ENCODE peak calls at places on chromosome 4, in six cellular contexts. One of them, this sample, is unnamed.

GRCh38 chr4:69984030-69984443 is 11.7 kb upstream of the STATH start:
- DNase-seq in GM12878: no peak
- DNase-seq in K562: no peak
- DNase-seq in SK-N-SH: no peak
- DNase-seq in GM23338: peak
- DNase-seq in Panc1: no peak
- DNase-seq in this sample: no peak

GRCh38 chr4:119184128-119184527 is 28.4 kb upstream of the USP53 start:
- DNase-seq in K562: no peak
- DNase-seq in GM12878: no peak
- DNase-seq in SK-N-SH: no peak
- DNase-seq in Panc1: no peak
- DNase-seq in GM23338: no peak
- DNase-seq in this sample: no peak

GRCh38 chr4:37765741-37766140 is 60.7 kb upstream of the PGM2 start:
- DNase-seq in GM23338: no peak
- DNase-seq in Panc1: no peak
- DNase-seq in GM12878: peak
- DNase-seq in K562: no peak
- DNase-seq in SK-N-SH: no peak
- DNase-seq in this sample: no peak

GRCh38 chr4:7513731-7514130 is 79.0 kb upstream of the PSAPL1 start:
- DNase-seq in K562: no peak
- DNase-seq in Panc1: no peak
- DNase-seq in GM23338: no peak
- DNase-seq in GM12878: no peak
- DNase-seq in SK-N-SH: no peak
- DNase-seq in this sample: no peak

GRCh38 chr4:117093581-117093980 is 8.2 kb upstream of the TRAM1L1 start:
- DNase-seq in Panc1: no peak
- DNase-seq in K562: no peak
- DNase-seq in GM12878: no peak
- DNase-seq in GM23338: no peak
- DNase-seq in SK-N-SH: no peak
- DNase-seq in this sample: no peak

GRCh38 chr4:26267087-26267486 is 53.7 kb upstream of the RBPJ start:
- DNase-seq in K562: no peak
- DNase-seq in SK-N-SH: no peak
- DNase-seq in GM12878: no peak
- DNase-seq in Panc1: no peak
- DNase-seq in GM23338: no peak
- DNase-seq in this sample: no peak

GRCh38 chr4:5616331-5616950 is 91.9 kb downstream of the EVC2 start:
- DNase-seq in GM23338: no peak
- DNase-seq in SK-N-SH: no peak
- DNase-seq in GM12878: no peak
- DNase-seq in K562: no peak
- DNase-seq in Panc1: no peak
- DNase-seq in this sample: no peak

GRCh38 chr4:56511098-56511497 is 5.5 kb downstream of the ARL9 start:
- DNase-seq in SK-N-SH: no peak
- DNase-seq in GM12878: no peak
- DNase-seq in K562: no peak
- DNase-seq in GM23338: no peak
- DNase-seq in Panc1: no peak
- DNase-seq in this sample: no peak

GRCh38 chr4:113684534-113685091 is 76.9 kb downstream of the CAMK2D start:
- DNase-seq in SK-N-SH: peak
- DNase-seq in K562: no peak
- DNase-seq in GM23338: peak
- DNase-seq in GM12878: no peak
- DNase-seq in Panc1: no peak
- DNase-seq in this sample: no peak

GRCh38 chr4:109298279-109299010 is 4.0 kb downstream of the COL25A1 start:
- DNase-seq in K562: peak
- DNase-seq in SK-N-SH: peak
- DNase-seq in GM12878: no peak
- DNase-seq in Panc1: no peak
- DNase-seq in GM23338: peak
- DNase-seq in this sample: no peak

GRCh38 chr4:2065106-2065930 is 6.2 kb downstream of the NAT8L start:
- DNase-seq in GM23338: no peak
- DNase-seq in SK-N-SH: peak
- DNase-seq in Panc1: no peak
- DNase-seq in GM12878: no peak
- DNase-seq in K562: no peak
- DNase-seq in this sample: no peak

GRCh38 chr4:124104101-124104500 is 608.4 kb downstream of the ANKRD50 start:
- DNase-seq in Panc1: no peak
- DNase-seq in GM12878: no peak
- DNase-seq in K562: no peak
- DNase-seq in GM23338: no peak
- DNase-seq in SK-N-SH: no peak
- DNase-seq in this sample: no peak

GRCh38 chr4:41299486-41299885 is 42.8 kb downstream of the UCHL1 start:
- DNase-seq in GM12878: no peak
- DNase-seq in Panc1: no peak
- DNase-seq in K562: no peak
- DNase-seq in SK-N-SH: no peak
- DNase-seq in GM23338: no peak
- DNase-seq in this sample: no peak
- TF ChIP-seq POLR2AphosphoS5 in GM12878: no peak
- TF ChIP-seq POLR2AphosphoS5 in Panc1: no peak
- TF ChIP-seq POLR2AphosphoS5 in K562: no peak
- TF ChIP-seq POLR2AphosphoS5 in SK-N-SH: no peak
- TF ChIP-seq POLR2AphosphoS5 in GM23338: no peak
- TF ChIP-seq POLR2AphosphoS5 in this sample: no peak

GRCh38 chr4:152185786-152186540 is 349.9 kb downstream of the FBXW7 start:
- DNase-seq in SK-N-SH: no peak
- DNase-seq in Panc1: no peak
- DNase-seq in GM23338: no peak
- DNase-seq in K562: no peak
- DNase-seq in GM12878: no peak
- DNase-seq in this sample: peak
- TF ChIP-seq REST in SK-N-SH: no peak
- TF ChIP-seq REST in Panc1: no peak
- TF ChIP-seq REST in GM23338: no peak
- TF ChIP-seq REST in K562: no peak
- TF ChIP-seq REST in GM12878: no peak
- TF ChIP-seq REST in this sample: no peak

GRCh38 chr4:30555778-30556177 is 164.4 kb upstream of the PCDH7 start:
- DNase-seq in K562: no peak
- DNase-seq in SK-N-SH: no peak
- DNase-seq in GM23338: no peak
- DNase-seq in Panc1: no peak
- DNase-seq in GM12878: no peak
- DNase-seq in this sample: no peak
- TF ChIP-seq POLR2AphosphoS5 in K562: no peak
- TF ChIP-seq POLR2AphosphoS5 in SK-N-SH: no peak
- TF ChIP-seq POLR2AphosphoS5 in GM23338: no peak
- TF ChIP-seq POLR2AphosphoS5 in Panc1: no peak
- TF ChIP-seq POLR2AphosphoS5 in GM12878: no peak
- TF ChIP-seq POLR2AphosphoS5 in this sample: no peak

GRCh38 chr4:47686294-47686872 is 151.5 kb downstream of the CORIN start:
- DNase-seq in GM12878: peak
- DNase-seq in Panc1: no peak
- DNase-seq in GM23338: peak
- DNase-seq in K562: peak
- DNase-seq in SK-N-SH: peak
- DNase-seq in this sample: peak
- TF ChIP-seq REST in GM12878: no peak
- TF ChIP-seq REST in Panc1: no peak
- TF ChIP-seq REST in GM23338: no peak
- TF ChIP-seq REST in K562: no peak
- TF ChIP-seq REST in SK-N-SH: no peak
- TF ChIP-seq REST in this sample: no peak

GRCh38 chr4:112297495-112297894 is 326 bp downstream of the ALPK1 start:
- DNase-seq in GM23338: no peak
- DNase-seq in K562: no peak
- DNase-seq in SK-N-SH: no peak
- DNase-seq in Panc1: no peak
- DNase-seq in GM12878: no peak
- DNase-seq in this sample: no peak

GRCh38 chr4:112302320-112303274 is 5.4 kb downstream of the ALPK1 start:
- DNase-seq in K562: no peak
- DNase-seq in SK-N-SH: no peak
- DNase-seq in GM12878: no peak
- DNase-seq in Panc1: no peak
- DNase-seq in GM23338: no peak
- DNase-seq in this sample: no peak

GRCh38 chr4:112296949-112297483 is at the start of gene ALPK1:
- DNase-seq in K562: no peak
- DNase-seq in SK-N-SH: peak
- DNase-seq in Panc1: no peak
- DNase-seq in GM12878: no peak
- DNase-seq in GM23338: no peak
- DNase-seq in this sample: peak
- TF ChIP-seq POLR2AphosphoS5 in K562: no peak
- TF ChIP-seq POLR2AphosphoS5 in SK-N-SH: peak
- TF ChIP-seq POLR2AphosphoS5 in Panc1: no peak
- TF ChIP-seq POLR2AphosphoS5 in GM12878: peak
- TF ChIP-seq POLR2AphosphoS5 in GM23338: no peak
- TF ChIP-seq POLR2AphosphoS5 in this sample: no peak

DNA sequence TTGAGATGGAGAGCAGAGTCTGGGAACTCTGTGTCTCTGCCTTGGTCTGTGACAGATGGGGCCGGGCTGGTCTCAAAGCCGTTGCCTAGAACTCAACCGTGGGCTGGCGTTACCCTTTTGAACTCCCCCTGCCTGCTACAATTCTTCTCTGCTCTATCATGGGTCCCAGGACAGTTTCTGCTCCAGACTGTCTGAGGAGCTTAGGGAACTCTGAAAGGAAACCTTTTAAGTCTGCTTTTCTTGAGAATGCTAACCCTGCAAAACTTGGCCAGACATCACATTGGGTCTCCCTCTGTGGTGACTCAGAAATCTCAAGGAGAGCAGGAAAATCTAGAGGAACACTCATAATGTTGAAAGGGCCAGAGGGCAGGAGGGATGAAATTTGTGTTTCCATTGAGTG is 240.6 kb downstream of the CBR4 start:
- DNase-seq in GM23338: no peak
- DNase-seq in GM12878: no peak
- DNase-seq in K562: no peak
- DNase-seq in Panc1: no peak
- DNase-seq in SK-N-SH: no peak
- DNase-seq in this sample: no peak
- TF ChIP-seq REST in GM23338: no peak
- TF ChIP-seq REST in GM12878: no peak
- TF ChIP-seq REST in K562: no peak
- TF ChIP-seq REST in Panc1: no peak
- TF ChIP-seq REST in SK-N-SH: no peak
- TF ChIP-seq REST in this sample: no peak

GRCh38 chr4:148030486-148030885 is 298.6 kb downstream of the ARHGAP10 start:
- DNase-seq in K562: no peak
- DNase-seq in Panc1: no peak
- DNase-seq in GM23338: no peak
- DNase-seq in GM12878: no peak
- DNase-seq in SK-N-SH: no peak
- DNase-seq in this sample: no peak

GRCh38 chr4:148029781-148030180 is 297.9 kb downstream of the ARHGAP10 start:
- DNase-seq in GM12878: no peak
- DNase-seq in GM23338: no peak
- DNase-seq in Panc1: no peak
- DNase-seq in K562: no peak
- DNase-seq in SK-N-SH: no peak
- DNase-seq in this sample: no peak

DNA sequence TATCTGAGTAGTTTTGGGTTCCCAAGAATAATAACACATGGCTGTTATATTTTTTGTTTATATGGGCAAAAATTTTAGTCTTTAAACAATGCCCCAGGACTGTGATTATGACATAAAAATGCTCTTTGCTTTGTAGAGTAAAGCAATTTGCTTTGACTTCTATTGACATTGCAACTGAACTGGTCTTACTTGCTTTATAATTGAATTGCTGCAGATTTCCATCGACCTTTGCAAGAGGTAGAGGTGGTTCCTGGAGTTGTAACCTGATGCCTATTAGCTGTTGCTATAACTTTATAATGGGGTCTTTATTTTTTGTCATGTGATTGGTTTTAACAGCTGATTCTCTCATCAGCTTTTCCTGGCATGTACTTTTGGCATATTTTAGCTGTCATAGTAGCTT is 302.9 kb downstream of the ARHGAP10 start:
- DNase-seq in SK-N-SH: no peak
- DNase-seq in Panc1: no peak
- DNase-seq in GM23338: no peak
- DNase-seq in K562: no peak
- DNase-seq in GM12878: no peak
- DNase-seq in this sample: no peak
- TF ChIP-seq POLR2AphosphoS5 in SK-N-SH: no peak
- TF ChIP-seq POLR2AphosphoS5 in Panc1: no peak
- TF ChIP-seq POLR2AphosphoS5 in GM23338: no peak
- TF ChIP-seq POLR2AphosphoS5 in K562: no peak
- TF ChIP-seq POLR2AphosphoS5 in GM12878: no peak
- TF ChIP-seq POLR2AphosphoS5 in this sample: no peak

GRCh38 chr4:991451-992296 is 1.5 kb downstream of the SLC26A1 start:
- DNase-seq in GM23338: no peak
- DNase-seq in Panc1: no peak
- DNase-seq in K562: no peak
- DNase-seq in GM12878: no peak
- DNase-seq in SK-N-SH: no peak
- DNase-seq in this sample: no peak

GRCh38 chr4:989722-990471 is 3.1 kb downstream of the IDUA start:
- DNase-seq in GM23338: no peak
- DNase-seq in SK-N-SH: no peak
- DNase-seq in GM12878: no peak
- DNase-seq in K562: no peak
- DNase-seq in Panc1: no peak
- DNase-seq in this sample: no peak

GRCh38 chr4:993111-994029 is at the start of gene SLC26A1:
- DNase-seq in GM23338: no peak
- DNase-seq in K562: peak
- DNase-seq in SK-N-SH: no peak
- DNase-seq in GM12878: no peak
- DNase-seq in Panc1: no peak
- DNase-seq in this sample: no peak

GRCh38 chr4:990746-991367 is 2.3 kb downstream of the SLC26A1 start:
- DNase-seq in K562: no peak
- DNase-seq in GM12878: no peak
- DNase-seq in SK-N-SH: no peak
- DNase-seq in GM23338: no peak
- DNase-seq in Panc1: no peak
- DNase-seq in this sample: no peak

DNA sequence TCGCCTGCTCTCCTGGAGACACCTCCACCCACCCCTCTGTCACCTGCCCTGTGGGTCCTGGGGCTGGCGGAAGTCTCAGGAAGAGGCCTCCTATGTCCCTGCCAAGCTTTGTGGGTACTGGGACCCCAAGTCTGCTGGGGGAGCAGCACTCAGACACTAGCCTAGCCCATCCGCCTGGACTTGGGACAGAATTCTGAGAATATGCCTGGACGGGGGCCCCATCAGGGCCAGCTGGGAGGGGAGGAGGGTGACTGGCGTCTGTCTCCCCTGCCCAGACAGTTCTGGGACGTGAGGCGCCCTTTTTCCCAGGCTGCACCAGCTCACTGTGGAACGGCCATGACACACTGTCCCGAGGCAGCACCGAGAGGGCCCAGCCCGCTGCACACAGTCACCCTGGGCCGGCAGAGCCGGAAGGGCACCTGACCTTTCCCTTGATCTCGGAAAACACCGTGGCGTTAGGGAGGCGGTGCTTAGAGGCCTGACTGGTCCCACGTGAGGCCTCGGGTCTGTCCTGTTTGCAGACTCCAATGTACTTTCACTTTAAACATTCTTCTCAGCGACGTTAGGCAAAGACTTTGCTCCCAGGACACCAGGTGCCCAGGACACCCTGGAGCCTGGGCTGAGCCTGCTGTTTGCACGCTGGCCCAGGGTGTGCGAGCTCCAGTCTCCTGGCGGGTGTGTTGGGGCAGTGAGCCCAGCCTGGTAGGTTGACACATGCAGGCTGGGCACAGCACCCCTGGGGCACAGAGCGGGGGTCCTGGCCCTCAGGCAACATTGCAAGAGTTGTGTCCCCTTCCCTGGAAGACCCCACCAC is 700 bp downstream of the SLC26A1 start:
- DNase-seq in Panc1: peak
- DNase-seq in K562: peak
- DNase-seq in SK-N-SH: no peak
- DNase-seq in GM12878: no peak
- DNase-seq in GM23338: no peak
- DNase-seq in this sample: no peak
- TF ChIP-seq REST in Panc1: no peak
- TF ChIP-seq REST in K562: peak
- TF ChIP-seq REST in SK-N-SH: no peak
- TF ChIP-seq REST in GM12878: no peak
- TF ChIP-seq REST in GM23338: no peak
- TF ChIP-seq REST in this sample: no peak